ENCODE peak calls at places on chromosomes 5 and 9, in four cellular contexts. V is heart right ventricle, I is tibial artery, U is ovary. E is an unnamed sample.

GRCh38 chr9:105401651-105402050 is 46.2 kb upstream of the FSD1L start:
- DNase-seq in V (no peak), I (no peak), U (no peak), E (no peak)

GRCh38 chr5:114448496-114448895 is 86.6 kb downstream of the KCNN2 start:
- DNase-seq in V (no peak), I (no peak), U (no peak), E (no peak)

GRCh38 chr9:86946712-86947145 is 577 bp downstream of the GAS1 start:
- DNase-seq in V (no peak), I (peak; percentile 65), U (peak; percentile 58), E (peak; percentile 56)

GRCh38 chr5:159510282-159510681 is 180.0 kb upstream of the IL12B start:
- DNase-seq in V (peak; percentile 71), I (peak; percentile 69), U (peak; percentile 65), E (peak; percentile 49)

GRCh38 chr9:115590016-115590415 is 472.1 kb upstream of the TNC start:
- DNase-seq in V (no peak), I (peak; percentile 34), U (no peak), E (no peak)

GRCh38 chr5:143933434-143933833 is 121.5 kb downstream of the HMHB1 start:
- DNase-seq in V (no peak), I (no peak), U (no peak), E (no peak)

GRCh38 chr5:111853748-111854147 is 96.8 kb upstream of the NREP start:
- DNase-seq in V (no peak), I (no peak), U (no peak), E (no peak)

GRCh38 chr9:90097237-90097636 is 492.4 kb downstream of the GADD45G start:
- DNase-seq in V (peak; percentile 16), I (no peak), U (no peak), E (no peak)

GRCh38 chr9:83323148-83323547 is 215.1 kb downstream of the FRMD3 start:
- DNase-seq in V (no peak), I (no peak), U (no peak), E (no peak)

GRCh38 chr9:35114921-35115341 is 731 bp downstream of the ATOSB start:
- DNase-seq in V (peak; percentile 66), I (peak; percentile 78), U (peak; percentile 35), E (peak; percentile 40)

GRCh38 chr5:104498281-104498680 is 935.7 kb upstream of the NUDT12 start:
- DNase-seq in V (no peak), I (no peak), U (no peak), E (no peak)

GRCh38 chr5:80998590-80998979 is 38.4 kb downstream of the RASGRF2 start:
- DNase-seq in V (no peak), I (no peak), U (no peak), E (no peak)

GRCh38 chr9:32589083-32589713 is 16.2 kb upstream of the NDUFB6 start:
- DNase-seq in V (no peak), I (no peak), U (no peak), E (no peak)

GRCh38 chr5:31100781-31101180 is 92.7 kb upstream of the CDH6 start:
- DNase-seq in V (no peak), I (no peak), U (no peak), E (no peak)

DNA sequence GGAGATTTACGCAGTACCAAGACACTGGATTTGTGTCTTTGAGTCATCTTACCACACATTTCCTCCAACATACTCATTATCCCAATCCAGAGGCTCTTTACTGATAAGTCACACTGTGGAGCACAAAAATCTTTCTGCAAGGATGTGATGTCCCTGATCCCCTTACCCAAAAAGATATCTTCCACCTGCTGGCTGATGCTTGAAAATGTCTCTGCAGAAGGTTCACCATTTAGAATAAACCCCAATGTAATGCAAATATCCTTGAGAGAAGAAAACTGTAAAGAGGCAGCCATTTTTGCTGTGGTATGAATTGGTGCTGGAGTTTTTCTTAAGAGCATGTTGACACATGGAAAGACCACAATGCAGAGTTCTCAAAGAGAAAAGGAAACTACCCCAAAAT is 65.7 kb upstream of the RORB start:
- DNase-seq in V (no peak), I (no peak), U (no peak), E (no peak)
- H3K4me1 ChIP-seq in V (no peaks in the 10 kb centered on the region), I (no peaks in the 10 kb centered on the region), U (no peaks in the 10 kb centered on the region), E (no peaks in the 10 kb centered on the region)

GRCh38 chr9:76516350-76516749 is 57.4 kb downstream of the GCNT1 start:
- DNase-seq in V (no peak), I (no peak), U (no peak), E (peak; percentile 49)
- H3K27me3 ChIP-seq in V (no peaks in the 10 kb centered on the region), I (peaks cover 3% of the 10 kb centered on the region), U (no peaks in the 10 kb centered on the region), E (no peaks in the 10 kb centered on the region)

GRCh38 chr5:96819806-96820205 is 12.1 kb upstream of the ERAP1 start:
- DNase-seq in V (no peak), I (no peak), U (no peak), E (no peak)
- H3K4me1 ChIP-seq in V (peaks cover 11% of the 10 kb centered on the region), I (no peaks in the 10 kb centered on the region), U (no peaks in the 10 kb centered on the region), E (no peaks in the 10 kb centered on the region)

DNA sequence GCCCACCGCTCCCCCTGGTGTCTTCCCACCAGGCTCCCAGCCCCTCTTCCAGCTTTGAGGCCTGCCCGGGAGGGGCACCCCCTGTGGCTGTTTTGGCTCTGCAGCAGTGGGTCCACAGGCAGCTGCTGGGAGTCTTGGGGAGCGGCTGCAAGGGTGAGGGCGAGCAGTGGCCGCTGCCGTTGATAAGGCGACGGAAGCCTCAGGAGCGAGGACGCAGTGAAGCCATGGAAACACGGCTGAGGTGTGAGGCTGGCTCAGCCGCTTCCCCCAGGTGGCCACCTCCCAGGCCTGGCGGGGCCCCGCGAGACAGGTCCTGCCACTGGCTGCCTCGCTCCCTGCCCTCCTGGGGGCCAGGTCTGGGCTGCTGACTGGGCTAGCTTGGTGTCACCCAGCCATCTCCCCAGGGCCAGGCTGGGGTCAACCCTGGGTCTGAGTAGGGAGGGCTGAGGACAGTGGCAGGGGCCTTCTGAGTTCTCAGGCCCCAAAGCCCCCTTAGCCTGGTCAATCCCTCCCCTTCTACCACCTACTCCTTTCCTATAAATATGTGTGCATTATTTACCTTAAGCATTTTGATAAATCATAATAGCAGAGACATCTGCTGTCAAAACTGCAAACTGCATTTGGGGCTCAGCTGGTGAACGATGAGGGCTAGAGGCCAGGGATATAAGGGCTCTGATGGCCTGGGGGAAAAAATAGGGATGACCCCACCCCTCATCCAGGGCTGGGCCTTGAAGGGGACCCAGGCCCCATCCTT is 41.7 kb downstream of the CXXC5 start:
- DNase-seq in V (no peak), I (no peak), U (no peak), E (no peak)
- H3K27me3 ChIP-seq in V (no peaks in the 10 kb centered on the region), I (no peaks in the 10 kb centered on the region), U (no peaks in the 10 kb centered on the region), E (no peaks in the 10 kb centered on the region)

GRCh38 chr9:127847833-127848755 is 6.4 kb downstream of the ENG start:
- DNase-seq in V (no peak), I (no peak), U (no peak), E (no peak)

GRCh38 chr9:127848756-127849504 is 5.5 kb downstream of the ENG start:
- DNase-seq in V (no peak), I (no peak), U (no peak), E (no peak)

GRCh38 chr9:127846451-127847154 is 7.9 kb downstream of the ENG start:
- DNase-seq in V (peak; percentile 67), I (peak; percentile 70), U (peak; percentile 44), E (no peak)

GRCh38 chr9:127844821-127845359 is 9.6 kb downstream of the ENG start:
- DNase-seq in V (peak; percentile 61), I (no peak), U (peak; percentile 51), E (no peak)

DNA sequence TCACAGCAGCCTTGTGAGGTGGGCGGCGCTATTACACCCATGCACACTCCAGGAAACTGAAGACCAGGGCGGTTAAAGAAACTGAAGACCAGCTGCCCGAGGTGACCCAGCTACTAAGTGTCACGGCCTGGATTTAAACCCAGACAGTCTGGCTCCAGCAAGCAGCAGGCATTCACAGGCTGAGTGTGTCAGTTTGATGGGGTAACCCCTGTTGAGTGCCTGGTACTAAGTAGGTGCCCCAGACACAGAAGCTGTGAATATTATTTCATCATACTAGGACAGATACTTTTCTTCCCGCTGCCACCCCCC is 7.3 kb downstream of the ENG start:
- DNase-seq in V (no peak), I (peak; percentile 53), U (peak; percentile 25), E (no peak)
- H3K4me1 ChIP-seq in V (peaks cover 81% of the 10 kb centered on the region), I (peaks cover 38% of the 10 kb centered on the region), U (peaks cover 40% of the 10 kb centered on the region), E (no peaks in the 10 kb centered on the region)

E was measured in thyroid gland.